ENCODE peak calls at places on chromosomes 16 and 17, in eight cellular contexts. P is neural progenitor cell; M is CD4-positive, alpha-beta memory T cell; Z is upper lobe of left lung; X is GM23248; S is aorta; Q is cardiac muscle cell; Y is left ventricle myocardium inferior. V is an unnamed sample.

GRCh38 chr16:67936124-67936875 is at the start of gene PSMB10:
- DNase-seq in P (peak; percentile 64), M (peak; percentile 82), Z (peak; percentile 88), X (peak; percentile 59), S (peak; percentile 83), Q (peak; percentile 55), Y (peak; percentile 57), V (no peak)

GRCh38 chr17:32627233-32628008 is 140.6 kb downstream of the CDK5R1 start:
- DNase-seq in P (peak; percentile 91), M (no peak), Z (no peak), X (peak; percentile 40), S (no peak), Q (no peak), Y (no peak), V (no peak)

GRCh38 chr17:28541439-28541838 is 11.0 kb downstream of the UNC119 start:
- DNase-seq in P (no peak), M (no peak), Z (no peak), X (no peak), S (no peak), Q (no peak), Y (no peak), V (no peak)

GRCh38 chr16:10552998-10553491 is 27.4 kb downstream of the EMP2 start:
- DNase-seq in P (peak; percentile 35), M (peak; percentile 31), Z (no peak), X (no peak), S (peak; percentile 79), Q (peak; percentile 26), Y (peak; percentile 64), V (no peak)

GRCh38 chr16:7436306-7436705 is 103.7 kb downstream of the RBFOX1 start:
- DNase-seq in P (no peak), M (no peak), Z (no peak), X (no peak), S (no peak), Q (no peak), Y (no peak), V (no peak)

GRCh38 chr16:26365555-26365954 is 673.8 kb downstream of the HS3ST4 start:
- DNase-seq in P (no peak), M (no peak), Z (no peak), X (no peak), S (no peak), Q (no peak), Y (no peak), V (no peak)

GRCh38 chr17:63345598-63345997 is 100.5 kb downstream of the CYB561 start:
- DNase-seq in P (no peak), M (no peak), Z (no peak), X (peak; percentile 78), S (no peak), Q (no peak), Y (no peak), V (no peak)

GRCh38 chr16:3145151-3145550 is 10.3 kb downstream of the ZNF213 start:
- DNase-seq in P (no peak), M (no peak), Z (peak; percentile 41), X (no peak), S (peak; percentile 29), Q (no peak), Y (no peak), V (no peak)

DNA sequence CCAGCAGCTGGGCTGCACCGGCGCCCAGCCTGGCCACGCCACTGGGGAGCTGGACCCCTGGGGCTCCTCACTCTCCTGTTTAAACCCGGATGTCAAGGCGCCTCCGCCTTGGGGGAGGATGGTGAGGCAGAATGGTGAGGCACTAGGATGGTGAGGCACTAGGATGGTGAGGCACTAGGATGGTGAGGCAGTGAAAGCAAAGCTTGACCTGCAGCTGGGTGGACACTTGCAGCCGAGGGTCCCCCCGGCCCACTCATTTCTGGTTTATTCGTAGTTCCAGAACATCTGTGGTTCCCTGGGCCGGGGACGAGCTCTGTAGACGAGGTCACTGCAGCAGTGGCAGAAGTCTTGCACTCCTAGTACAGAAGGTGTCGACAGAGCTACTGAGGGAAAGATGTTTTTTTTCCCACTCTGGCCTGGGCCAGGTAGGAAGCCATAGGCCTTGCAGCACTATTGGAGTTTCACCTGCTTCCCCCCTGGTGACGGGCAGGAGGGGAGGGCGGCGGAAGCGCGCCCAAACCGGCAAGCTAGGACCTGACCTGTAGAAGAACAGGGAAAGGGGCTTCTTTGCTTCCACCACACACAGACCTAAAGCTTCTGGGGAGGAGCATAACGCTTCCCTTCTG is 1.1 kb upstream of the HNF1B start:
- DNase-seq in P (no peak), M (no peak), Z (peak; percentile 61), X (no peak), S (no peak), Q (no peak), Y (no peak), V (peak; percentile 18)
- H3K27me3 ChIP-seq in P (peaks cover 100% of the 10 kb centered on the region), M (peaks cover 37% of the 10 kb centered on the region), Z (peaks cover 29% of the 10 kb centered on the region), X (peaks cover 74% of the 10 kb centered on the region), S (no peaks in the 10 kb centered on the region), Q (peaks cover 99% of the 10 kb centered on the region), Y (peaks cover 98% of the 10 kb centered on the region), V (no peaks in the 10 kb centered on the region)

GRCh38 chr16:1857433-1858097 is 14.4 kb downstream of the MEIOB start:
- DNase-seq in P (no peak), M (no peak), Z (no peak), X (no peak), S (no peak), Q (no peak), Y (no peak), V (no peak)

GRCh38 chr16:1859650-1860049 is 12.3 kb downstream of the MEIOB start:
- DNase-seq in P (no peak), M (no peak), Z (no peak), X (no peak), S (no peak), Q (no peak), Y (no peak), V (no peak)

GRCh38 chr16:1861730-1862129 is 10.2 kb downstream of the MEIOB start:
- DNase-seq in P (no peak), M (no peak), Z (no peak), X (no peak), S (no peak), Q (no peak), Y (no peak), V (no peak)

GRCh38 chr16:1862394-1862793 is 9.6 kb downstream of the MEIOB start:
- DNase-seq in P (no peak), M (no peak), Z (no peak), X (no peak), S (no peak), Q (no peak), Y (no peak), V (no peak)

GRCh38 chr16:1858189-1858588 is 13.8 kb downstream of the MEIOB start:
- DNase-seq in P (no peak), M (no peak), Z (no peak), X (no peak), S (no peak), Q (no peak), Y (no peak), V (no peak)
- H3K27me3 ChIP-seq in P (peaks cover 85% of the 10 kb centered on the region), M (no peaks in the 10 kb centered on the region), Z (no peaks in the 10 kb centered on the region), X (peaks cover 36% of the 10 kb centered on the region), S (no peaks in the 10 kb centered on the region), Q (peaks cover 68% of the 10 kb centered on the region), Y (peaks cover 59% of the 10 kb centered on the region), V (no peaks in the 10 kb centered on the region)

GRCh38 chr16:29315046-29315445 is 91.5 kb downstream of the NPIPB11 start:
- DNase-seq in P (no peak), M (no peak), Z (no peak), X (peak; percentile 12), S (no peak), Q (no peak), Y (no peak), V (no peak)

GRCh38 chr16:29312835-29313558 is 93.5 kb downstream of the NPIPB11 start:
- DNase-seq in P (peak; percentile 22), M (no peak), Z (no peak), X (no peak), S (no peak), Q (no peak), Y (no peak), V (no peak)

GRCh38 chr16:29313559-29313887 is 93.0 kb downstream of the NPIPB11 start:
- DNase-seq in P (no peak), M (no peak), Z (no peak), X (no peak), S (no peak), Q (no peak), Y (no peak), V (no peak)

GRCh38 chr16:29315916-29316517 is 90.5 kb downstream of the NPIPB11 start:
- DNase-seq in P (peak; percentile 58), M (no peak), Z (no peak), X (no peak), S (no peak), Q (no peak), Y (no peak), V (no peak)

DNA sequence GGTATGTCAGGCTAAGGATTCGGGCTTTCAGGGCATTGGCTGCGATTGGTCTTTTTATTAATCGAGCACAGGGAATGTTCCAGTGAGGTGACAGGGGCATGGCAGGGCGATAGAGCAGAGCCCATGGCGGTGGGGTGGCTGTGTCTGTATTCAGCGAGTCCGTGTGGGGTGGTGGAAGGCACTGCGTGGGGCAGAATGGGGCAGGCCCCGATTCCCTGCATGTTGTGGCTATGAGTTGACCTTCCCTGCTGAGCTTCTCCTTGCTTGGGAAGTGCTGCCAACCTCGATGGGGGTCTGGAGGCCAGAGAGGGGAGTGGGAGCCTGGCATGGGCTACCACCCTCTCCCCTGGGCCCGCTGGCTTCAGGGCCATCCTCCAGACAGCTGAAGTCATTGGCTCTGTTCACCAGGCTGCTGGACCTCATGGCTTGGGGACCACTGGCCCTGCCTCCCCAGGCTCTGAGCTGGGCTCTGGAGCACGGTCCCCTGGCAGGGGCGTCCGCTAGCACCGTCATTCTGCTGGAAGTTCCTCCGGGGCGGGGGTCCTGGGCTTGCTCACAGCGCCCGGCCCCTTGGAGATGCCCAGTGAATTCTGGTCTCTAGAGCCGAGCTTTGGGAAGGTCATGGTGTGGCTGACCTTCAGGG is 92.1 kb downstream of the NPIPB11 start:
- DNase-seq in P (no peak), M (no peak), Z (no peak), X (no peak), S (no peak), Q (no peak), Y (no peak), V (no peak)
- H3K27me3 ChIP-seq in P (no peaks in the 10 kb centered on the region), M (no peaks in the 10 kb centered on the region), Z (no peaks in the 10 kb centered on the region), X (no peaks in the 10 kb centered on the region), S (no peaks in the 10 kb centered on the region), Q (no peaks in the 10 kb centered on the region), Y (no peaks in the 10 kb centered on the region), V (no peaks in the 10 kb centered on the region)

GRCh38 chr17:58279736-58280479 is 827 bp downstream of the MPO start:
- DNase-seq in P (no peak), M (no peak), Z (peak; percentile 78), X (no peak), S (no peak), Q (no peak), Y (no peak), V (no peak)

GRCh38 chr17:58279016-58279671 is 1.6 kb downstream of the MPO start:
- DNase-seq in P (no peak), M (no peak), Z (peak; percentile 88), X (peak; percentile 64), S (peak; percentile 67), Q (no peak), Y (peak; percentile 38), V (no peak)

GRCh38 chr17:58277107-58277506 is 3.6 kb downstream of the MPO start:
- DNase-seq in P (peak; percentile 25), M (peak; percentile 11), Z (no peak), X (peak; percentile 43), S (no peak), Q (no peak), Y (no peak), V (no peak)

GRCh38 chr17:58277726-58278595 is 2.8 kb downstream of the MPO start:
- DNase-seq in P (no peak), M (no peak), Z (peak; percentile 79), X (no peak), S (no peak), Q (no peak), Y (no peak), V (no peak)

GRCh38 chr17:58278661-58279015 is 2.1 kb downstream of the MPO start:
- DNase-seq in P (no peak), M (no peak), Z (no peak), X (peak; percentile 51), S (no peak), Q (no peak), Y (peak; percentile 39), V (no peak)
- H3K27me3 ChIP-seq in P (peaks cover 5% of the 10 kb centered on the region), M (no peaks in the 10 kb centered on the region), Z (no peaks in the 10 kb centered on the region), X (peaks cover 13% of the 10 kb centered on the region), S (no peaks in the 10 kb centered on the region), Q (no peaks in the 10 kb centered on the region), Y (peaks cover 75% of the 10 kb centered on the region), V (no peaks in the 10 kb centered on the region)